ENCODE peak calls at places on chromosomes 4 and X, in ten cellular contexts. B, T, A, Z, H, S, P, W, F and V are unnamed samples.

GRCh38 chrX:113473418-113473817 is 632.8 kb upstream of the AMOT start:
- DNase-seq in T (no peak), P (no peak), A (no peak), F (no peak), W (no peak), H (no peak), B (no peak), S (no peak), Z (no peak), V (no peak)

GRCh38 chr4:169485791-169486742 is 126.3 kb downstream of the NEK1 start:
- DNase-seq in T (peak), H (peak), S (peak), A (peak), W (peak), B (no peak), F (peak), P (no peak), Z (peak), V (peak)

GRCh38 chrX:69323786-69324720 is 158.8 kb upstream of the PJA1 start:
- DNase-seq in B (no peak), T (peak), W (no peak), A (no peak), Z (no peak), F (no peak), P (peak), H (peak), S (no peak), V (no peak)

GRCh38 chr4:144787365-144788263 is 141.7 kb downstream of the HHIP start:
- DNase-seq in T (peak), H (peak), B (no peak), F (peak), Z (peak), S (no peak), P (no peak), A (peak), W (no peak), V (peak)

GRCh38 chr4:15744016-15744415 is 34.1 kb upstream of the CD38 start:
- DNase-seq in Z (no peak), A (no peak), B (no peak), P (no peak), T (no peak), H (no peak), S (no peak), W (no peak), F (no peak), V (peak)

GRCh38 chr4:118175506-118175905 is 141.2 kb downstream of the NDST3 start:
- DNase-seq in A (no peak), W (no peak), H (no peak), P (no peak), B (no peak), S (no peak), Z (no peak), F (no peak), T (no peak), V (no peak)

GRCh38 chr4:27791640-27792039 is 931.0 kb downstream of the STIM2 start:
- DNase-seq in H (peak), A (no peak), B (no peak), S (no peak), Z (no peak), W (no peak), T (no peak), F (peak), P (no peak), V (peak)

GRCh38 chr4:184941671-184942070 is 76.6 kb upstream of the HELT start:
- DNase-seq in W (no peak), T (no peak), P (no peak), S (no peak), B (no peak), H (no peak), F (no peak), A (no peak), Z (no peak), V (no peak)

GRCh38 chr4:80219301-80220025 is 22.2 kb downstream of the PRDM8 start:
- DNase-seq in W (no peak), A (no peak), P (no peak), T (no peak), S (no peak), Z (no peak), H (no peak), F (no peak), B (no peak), V (peak)

GRCh38 chr4:52172166-52172565 is 121.1 kb downstream of the SPATA18 start:
- DNase-seq in A (no peak), T (no peak), W (no peak), B (no peak), Z (no peak), S (no peak), F (no peak), H (no peak), P (no peak), V (no peak)

GRCh38 chrX:24566233-24566632 is 80.9 kb downstream of the PCYT1B start:
- DNase-seq in W (no peak), A (no peak), F (no peak), H (no peak), Z (no peak), B (no peak), P (no peak), T (no peak), S (no peak), V (peak)

GRCh38 chr4:83772680-83773079 is 236.8 kb downstream of the GPAT3 start:
- DNase-seq in B (no peak), S (no peak), W (no peak), H (peak), F (no peak), P (no peak), Z (no peak), A (no peak), T (no peak), V (no peak)

GRCh38 chrX:119235872-119236598 is at the start of gene PGRMC1:
- DNase-seq in W (peak), S (peak), A (peak), T (peak), B (peak), Z (peak), P (peak), H (peak), F (no peak), V (peak)